ENCODE peak calls at places on chromosomes 4 and X, in seven cellular contexts. One of them, this sample, is unnamed.

GRCh38 chrX:100980608-100981497 is 11.3 kb downstream of the ARL13A start:
- DNase-seq in left ventricle myocardium inferior: no peak
- DNase-seq in CD4-positive, alpha-beta T cell: no peak
- DNase-seq in BJ: no peak
- DNase-seq in OCI-LY7: no peak
- DNase-seq in right lobe of liver: peak
- DNase-seq in iPS-NIHi11: peak
- DNase-seq in this sample: no peak

GRCh38 chrX:53071604-53072417 is 10.4 kb upstream of the TSPYL2 start:
- DNase-seq in left ventricle myocardium inferior: peak
- DNase-seq in CD4-positive, alpha-beta T cell: peak
- DNase-seq in OCI-LY7: peak
- DNase-seq in iPS-NIHi11: peak
- DNase-seq in right lobe of liver: peak
- DNase-seq in BJ: no peak
- DNase-seq in this sample: peak

GRCh38 chr4:7014815-7015214 is 28.4 kb upstream of the TADA2B start:
- DNase-seq in iPS-NIHi11: no peak
- DNase-seq in right lobe of liver: peak
- DNase-seq in CD4-positive, alpha-beta T cell: no peak
- DNase-seq in BJ: no peak
- DNase-seq in OCI-LY7: no peak
- DNase-seq in left ventricle myocardium inferior: no peak
- DNase-seq in this sample: no peak

GRCh38 chrX:71366674-71367256 is 608 bp downstream of the TAF1 start:
- DNase-seq in BJ: no peak
- DNase-seq in OCI-LY7: peak
- DNase-seq in right lobe of liver: peak
- DNase-seq in iPS-NIHi11: peak
- DNase-seq in left ventricle myocardium inferior: peak
- DNase-seq in CD4-positive, alpha-beta T cell: no peak
- DNase-seq in this sample: no peak

GRCh38 chr4:41069268-41069667 is 145.1 kb downstream of the APBB2 start:
- DNase-seq in OCI-LY7: no peak
- DNase-seq in iPS-NIHi11: no peak
- DNase-seq in CD4-positive, alpha-beta T cell: no peak
- DNase-seq in right lobe of liver: no peak
- DNase-seq in BJ: no peak
- DNase-seq in left ventricle myocardium inferior: no peak
- DNase-seq in this sample: no peak

GRCh38 chr4:25297528-25298242 is 14.9 kb upstream of the ZCCHC4 start:
- DNase-seq in iPS-NIHi11: no peak
- DNase-seq in OCI-LY7: no peak
- DNase-seq in BJ: no peak
- DNase-seq in CD4-positive, alpha-beta T cell: no peak
- DNase-seq in left ventricle myocardium inferior: no peak
- DNase-seq in right lobe of liver: no peak
- DNase-seq in this sample: no peak

GRCh38 chrX:19964017-19964710 is 26.7 kb downstream of the BCLAF3 start:
- DNase-seq in BJ: no peak
- DNase-seq in CD4-positive, alpha-beta T cell: no peak
- DNase-seq in left ventricle myocardium inferior: no peak
- DNase-seq in right lobe of liver: no peak
- DNase-seq in OCI-LY7: no peak
- DNase-seq in iPS-NIHi11: no peak
- DNase-seq in this sample: no peak

GRCh38 chr4:158771776-158772175 is 3.0 kb downstream of the FNIP2 start:
- DNase-seq in iPS-NIHi11: no peak
- DNase-seq in CD4-positive, alpha-beta T cell: no peak
- DNase-seq in left ventricle myocardium inferior: no peak
- DNase-seq in BJ: no peak
- DNase-seq in OCI-LY7: no peak
- DNase-seq in right lobe of liver: no peak
- DNase-seq in this sample: no peak

GRCh38 chr4:45327544-45327943 is 601.2 kb upstream of the GNPDA2 start:
- DNase-seq in OCI-LY7: no peak
- DNase-seq in CD4-positive, alpha-beta T cell: no peak
- DNase-seq in iPS-NIHi11: no peak
- DNase-seq in left ventricle myocardium inferior: no peak
- DNase-seq in BJ: no peak
- DNase-seq in right lobe of liver: no peak
- DNase-seq in this sample: no peak

GRCh38 chrX:83916525-83916924 is 55.6 kb downstream of the CYLC1 start:
- DNase-seq in CD4-positive, alpha-beta T cell: no peak
- DNase-seq in iPS-NIHi11: peak
- DNase-seq in BJ: no peak
- DNase-seq in right lobe of liver: no peak
- DNase-seq in OCI-LY7: peak
- DNase-seq in left ventricle myocardium inferior: no peak
- DNase-seq in this sample: no peak

GRCh38 chrX:24339911-24340310 is 20.5 kb upstream of the SUPT20HL1 start:
- DNase-seq in right lobe of liver: no peak
- DNase-seq in left ventricle myocardium inferior: no peak
- DNase-seq in BJ: no peak
- DNase-seq in iPS-NIHi11: no peak
- DNase-seq in CD4-positive, alpha-beta T cell: no peak
- DNase-seq in OCI-LY7: no peak
- DNase-seq in this sample: no peak

GRCh38 chrX:100363926-100364325 is 46.1 kb downstream of the PCDH19 start:
- DNase-seq in iPS-NIHi11: no peak
- DNase-seq in right lobe of liver: no peak
- DNase-seq in CD4-positive, alpha-beta T cell: no peak
- DNase-seq in left ventricle myocardium inferior: no peak
- DNase-seq in OCI-LY7: no peak
- DNase-seq in BJ: no peak
- DNase-seq in this sample: no peak

GRCh38 chrX:153921511-153922285 is 4.4 kb downstream of the ARHGAP4 start:
- DNase-seq in left ventricle myocardium inferior: no peak
- DNase-seq in right lobe of liver: peak
- DNase-seq in BJ: no peak
- DNase-seq in OCI-LY7: no peak
- DNase-seq in CD4-positive, alpha-beta T cell: no peak
- DNase-seq in iPS-NIHi11: no peak
- DNase-seq in this sample: no peak

GRCh38 chr4:5722328-5722727 is 11.3 kb downstream of the EVC start:
- DNase-seq in left ventricle myocardium inferior: no peak
- DNase-seq in BJ: no peak
- DNase-seq in right lobe of liver: no peak
- DNase-seq in iPS-NIHi11: no peak
- DNase-seq in CD4-positive, alpha-beta T cell: no peak
- DNase-seq in OCI-LY7: no peak
- DNase-seq in this sample: no peak

GRCh38 chr4:139943277-139943676 is 210.7 kb downstream of the MAML3 start:
- DNase-seq in right lobe of liver: no peak
- DNase-seq in BJ: no peak
- DNase-seq in iPS-NIHi11: peak
- DNase-seq in OCI-LY7: no peak
- DNase-seq in left ventricle myocardium inferior: no peak
- DNase-seq in CD4-positive, alpha-beta T cell: no peak
- DNase-seq in this sample: no peak

GRCh38 chr4:81652069-81652478 is 180.4 kb upstream of the RASGEF1B start:
- DNase-seq in right lobe of liver: no peak
- DNase-seq in iPS-NIHi11: peak
- DNase-seq in BJ: no peak
- DNase-seq in CD4-positive, alpha-beta T cell: no peak
- DNase-seq in left ventricle myocardium inferior: no peak
- DNase-seq in OCI-LY7: no peak
- DNase-seq in this sample: no peak

GRCh38 chr4:17719106-17719505 is 62.3 kb downstream of the FAM184B start:
- DNase-seq in right lobe of liver: no peak
- DNase-seq in CD4-positive, alpha-beta T cell: no peak
- DNase-seq in BJ: no peak
- DNase-seq in OCI-LY7: no peak
- DNase-seq in left ventricle myocardium inferior: no peak
- DNase-seq in iPS-NIHi11: no peak
- DNase-seq in this sample: no peak

GRCh38 chrX:66074920-66075879 is 35.3 kb upstream of the VSIG4 start:
- DNase-seq in CD4-positive, alpha-beta T cell: peak
- DNase-seq in iPS-NIHi11: no peak
- DNase-seq in OCI-LY7: no peak
- DNase-seq in BJ: no peak
- DNase-seq in left ventricle myocardium inferior: peak
- DNase-seq in right lobe of liver: peak
- DNase-seq in this sample: no peak

GRCh38 chrX:69010339-69010738 is 154.9 kb downstream of the PJA1 start:
- DNase-seq in right lobe of liver: no peak
- DNase-seq in left ventricle myocardium inferior: no peak
- DNase-seq in BJ: no peak
- DNase-seq in iPS-NIHi11: no peak
- DNase-seq in CD4-positive, alpha-beta T cell: no peak
- DNase-seq in OCI-LY7: no peak
- DNase-seq in this sample: no peak

GRCh38 chrX:119495734-119496520 is 27.7 kb downstream of the SLC25A5 start:
- DNase-seq in iPS-NIHi11: no peak
- DNase-seq in left ventricle myocardium inferior: no peak
- DNase-seq in OCI-LY7: peak
- DNase-seq in CD4-positive, alpha-beta T cell: no peak
- DNase-seq in BJ: no peak
- DNase-seq in right lobe of liver: no peak
- DNase-seq in this sample: no peak

GRCh38 chr4:82721819-82722423 is 76.7 kb downstream of the SCD5 start:
- DNase-seq in BJ: no peak
- DNase-seq in iPS-NIHi11: no peak
- DNase-seq in CD4-positive, alpha-beta T cell: no peak
- DNase-seq in left ventricle myocardium inferior: peak
- DNase-seq in OCI-LY7: peak
- DNase-seq in right lobe of liver: peak
- DNase-seq in this sample: peak

GRCh38 chr4:52903273-52903672 is 41.2 kb downstream of the RASL11B start:
- DNase-seq in CD4-positive, alpha-beta T cell: no peak
- DNase-seq in iPS-NIHi11: no peak
- DNase-seq in right lobe of liver: no peak
- DNase-seq in left ventricle myocardium inferior: no peak
- DNase-seq in OCI-LY7: no peak
- DNase-seq in BJ: no peak
- DNase-seq in this sample: no peak

GRCh38 chr4:45385306-45385705 is 659.0 kb upstream of the GNPDA2 start:
- DNase-seq in right lobe of liver: no peak
- DNase-seq in left ventricle myocardium inferior: no peak
- DNase-seq in OCI-LY7: no peak
- DNase-seq in BJ: no peak
- DNase-seq in iPS-NIHi11: no peak
- DNase-seq in CD4-positive, alpha-beta T cell: no peak
- DNase-seq in this sample: no peak

GRCh38 chr4:14894392-14895292 is 107.6 kb upstream of the CPEB2 start:
- DNase-seq in OCI-LY7: no peak
- DNase-seq in left ventricle myocardium inferior: no peak
- DNase-seq in CD4-positive, alpha-beta T cell: no peak
- DNase-seq in iPS-NIHi11: no peak
- DNase-seq in BJ: no peak
- DNase-seq in right lobe of liver: no peak
- DNase-seq in this sample: no peak

GRCh38 chr4:138788857-138789256 is 226.7 kb upstream of the NOCT start:
- DNase-seq in CD4-positive, alpha-beta T cell: no peak
- DNase-seq in left ventricle myocardium inferior: no peak
- DNase-seq in OCI-LY7: no peak
- DNase-seq in iPS-NIHi11: no peak
- DNase-seq in BJ: no peak
- DNase-seq in right lobe of liver: no peak
- DNase-seq in this sample: no peak

GRCh38 chr4:171846232-171846631 is 33.0 kb downstream of the GALNTL6 start:
- DNase-seq in BJ: no peak
- DNase-seq in OCI-LY7: peak
- DNase-seq in CD4-positive, alpha-beta T cell: no peak
- DNase-seq in iPS-NIHi11: peak
- DNase-seq in right lobe of liver: peak
- DNase-seq in left ventricle myocardium inferior: no peak
- DNase-seq in this sample: peak

GRCh38 chrX:24285082-24285481 is 28.8 kb downstream of the SUPT20HL2 start:
- DNase-seq in CD4-positive, alpha-beta T cell: no peak
- DNase-seq in OCI-LY7: peak
- DNase-seq in iPS-NIHi11: no peak
- DNase-seq in BJ: no peak
- DNase-seq in left ventricle myocardium inferior: no peak
- DNase-seq in right lobe of liver: no peak
- DNase-seq in this sample: no peak

GRCh38 chrX:119075271-119075670 is 2.5 kb downstream of the CT47C1 start:
- DNase-seq in BJ: no peak
- DNase-seq in right lobe of liver: no peak
- DNase-seq in iPS-NIHi11: no peak
- DNase-seq in OCI-LY7: no peak
- DNase-seq in left ventricle myocardium inferior: no peak
- DNase-seq in CD4-positive, alpha-beta T cell: no peak
- DNase-seq in this sample: no peak

GRCh38 chr4:93029774-93030173 is 726.0 kb downstream of the GRID2 start:
- DNase-seq in CD4-positive, alpha-beta T cell: no peak
- DNase-seq in left ventricle myocardium inferior: no peak
- DNase-seq in OCI-LY7: peak
- DNase-seq in right lobe of liver: no peak
- DNase-seq in iPS-NIHi11: no peak
- DNase-seq in BJ: no peak
- DNase-seq in this sample: no peak

GRCh38 chr4:20265726-20266125 is 14.0 kb downstream of the SLIT2 start:
- DNase-seq in OCI-LY7: no peak
- DNase-seq in BJ: no peak
- DNase-seq in iPS-NIHi11: no peak
- DNase-seq in right lobe of liver: no peak
- DNase-seq in left ventricle myocardium inferior: no peak
- DNase-seq in CD4-positive, alpha-beta T cell: no peak
- DNase-seq in this sample: no peak

GRCh38 chr4:99968330-99968729 is 18.3 kb upstream of the H2AZ1 start:
- DNase-seq in left ventricle myocardium inferior: no peak
- DNase-seq in iPS-NIHi11: peak
- DNase-seq in BJ: peak
- DNase-seq in right lobe of liver: no peak
- DNase-seq in CD4-positive, alpha-beta T cell: no peak
- DNase-seq in OCI-LY7: no peak
- DNase-seq in this sample: no peak

GRCh38 chr4:125368684-125369083 is 53.9 kb downstream of the FAT4 start:
- DNase-seq in BJ: peak
- DNase-seq in OCI-LY7: no peak
- DNase-seq in right lobe of liver: no peak
- DNase-seq in CD4-positive, alpha-beta T cell: no peak
- DNase-seq in iPS-NIHi11: no peak
- DNase-seq in left ventricle myocardium inferior: no peak
- DNase-seq in this sample: no peak

GRCh38 chrX:103913356-103914020 is 48.9 kb upstream of the TMSB15B start:
- DNase-seq in iPS-NIHi11: no peak
- DNase-seq in BJ: no peak
- DNase-seq in CD4-positive, alpha-beta T cell: no peak
- DNase-seq in OCI-LY7: no peak
- DNase-seq in left ventricle myocardium inferior: no peak
- DNase-seq in right lobe of liver: no peak
- DNase-seq in this sample: no peak

GRCh38 chr4:18020145-18020670 is 1.3 kb downstream of the LCORL start:
- DNase-seq in left ventricle myocardium inferior: no peak
- DNase-seq in CD4-positive, alpha-beta T cell: peak
- DNase-seq in BJ: no peak
- DNase-seq in right lobe of liver: peak
- DNase-seq in OCI-LY7: peak
- DNase-seq in iPS-NIHi11: no peak
- DNase-seq in this sample: no peak